ENCODE peak calls at places on chromosome 20, in five cellular contexts. Q is HepG2, R is GM12878, D is K562, A is H1. Y is an unnamed sample.
A peak's percentile ranks its signal among the peaks of the same experiment; 100 is the strongest.

GRCh38 chr20:45685896-45686295 is 15.9 kb upstream of the WFDC11 start:
- DNase-seq in R (no peak), Q (no peak), D (peak; percentile 9), A (peak; percentile 55), Y (peak; percentile 43)

GRCh38 chr20:5192570-5193431 is 66.0 kb downstream of the CDS2 start:
- DNase-seq in A (no peak), Q (no peak), R (no peak), D (no peak), Y (no peak)

GRCh38 chr20:46995561-46996142 is 101.0 kb downstream of the EYA2 start:
- DNase-seq in R (peak; percentile 31), Q (no peak), A (no peak), D (no peak), Y (no peak)

GRCh38 chr20:371755-372542 is 8.6 kb upstream of the TRIB3 start:
- DNase-seq in Q (peak; percentile 99), A (no peak), R (no peak), D (peak; percentile 87), Y (no peak)

GRCh38 chr20:31602779-31603441 is 2.2 kb upstream of the ID1 start:
- DNase-seq in Q (peak; percentile 66), R (peak; percentile 51), A (no peak), D (no peak), Y (no peak)

GRCh38 chr20:44038681-44039123 is 124.0 kb downstream of the TOX2 start:
- DNase-seq in R (no peak), D (no peak), A (peak; percentile 30), Q (no peak), Y (no peak)

GRCh38 chr20:5153152-5153467 is 26.3 kb downstream of the CDS2 start:
- DNase-seq in D (no peak), A (no peak), R (no peak), Q (no peak), Y (no peak)

GRCh38 chr20:47334022-47334551 is 22.4 kb downstream of the ZMYND8 start:
- DNase-seq in A (no peak), D (no peak), Q (peak; percentile 99), R (no peak), Y (no peak)

GRCh38 chr20:31675828-31676533 is 38.3 kb downstream of the COX4I2 start:
- DNase-seq in D (peak; percentile 94), R (no peak), A (no peak), Q (no peak), Y (no peak)

GRCh38 chr20:36391456-36391855 is 85.3 kb downstream of the DLGAP4 start:
- DNase-seq in D (no peak), R (no peak), Q (no peak), A (no peak), Y (peak; percentile 43)

GRCh38 chr20:39960522-39961420 is 728.3 kb downstream of the MAFB start:
- DNase-seq in D (no peak), Q (no peak), R (no peak), A (peak; percentile 55), Y (peak; percentile 32)

GRCh38 chr20:57526885-57527566 is 2.1 kb upstream of the CTCFL start:
- DNase-seq in D (no peak), Q (no peak), R (no peak), A (no peak), Y (no peak)
- TF ChIP-seq ATF2 in D (no peak), Q (no peak), R (no peak), A (no peak), Y (no peak)

DNA sequence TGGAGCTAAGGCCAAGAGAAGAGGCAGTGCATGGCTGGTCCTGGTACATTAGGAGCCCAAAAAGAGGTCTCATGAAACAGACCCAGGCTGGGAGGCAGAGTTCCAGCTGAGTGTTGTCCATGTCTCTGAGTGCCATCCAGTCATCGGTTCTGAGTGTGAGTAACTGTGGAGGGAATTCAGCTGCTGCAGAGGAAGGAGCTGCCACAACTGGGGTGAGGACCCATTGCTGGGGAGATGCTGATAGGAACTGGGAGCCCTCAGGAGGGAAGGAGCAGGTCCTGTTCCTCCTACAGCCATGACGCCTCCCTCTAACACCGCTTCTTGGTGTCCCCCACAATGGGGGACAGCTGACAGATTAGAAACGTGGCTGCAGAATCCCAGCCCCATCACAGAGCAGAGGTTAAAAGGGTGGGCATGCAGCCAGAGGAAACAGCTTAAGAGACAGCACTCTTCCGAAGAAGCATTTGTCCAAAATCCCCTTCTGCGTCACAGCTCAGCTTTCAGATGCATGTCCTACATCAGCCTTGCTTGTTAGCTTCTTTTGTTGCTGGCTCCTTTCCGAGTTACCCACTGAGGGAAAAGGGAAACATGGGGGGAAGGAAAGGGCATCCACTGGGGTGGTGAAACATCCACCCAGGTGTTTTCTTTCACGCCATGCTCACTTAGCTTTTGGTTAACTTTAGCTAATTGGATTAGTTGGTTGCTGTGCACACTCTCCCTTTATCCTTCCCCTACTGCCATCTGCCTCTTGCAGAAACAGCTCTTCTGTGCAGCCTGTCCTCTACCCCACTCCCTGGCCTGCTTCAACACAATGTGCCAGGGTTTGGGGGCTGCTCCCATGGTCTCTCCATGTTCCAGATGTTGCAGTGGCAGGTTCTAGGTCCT is 239.2 kb downstream of the SYNDIG1 start:
- DNase-seq in A (peak; percentile 29), Q (no peak), D (no peak), R (no peak), Y (no peak)
- TF ChIP-seq ATF2 in A (no peak), Q (no peak), D (no peak), R (no peak), Y (no peak)

GRCh38 chr20:61722146-61722678 is 343.5 kb downstream of the TAF4 start:
- DNase-seq in Q (no peak), R (no peak), D (no peak), A (no peak), Y (no peak)

GRCh38 chr20:61719691-61720347 is 345.9 kb downstream of the TAF4 start:
- DNase-seq in Q (no peak), A (no peak), D (no peak), R (no peak), Y (no peak)

GRCh38 chr20:61723538-61724257 is 342.0 kb downstream of the TAF4 start:
- DNase-seq in A (no peak), R (no peak), Q (peak; percentile 49), D (no peak), Y (no peak)

GRCh38 chr20:61720348-61720696 is 345.4 kb downstream of the TAF4 start:
- DNase-seq in D (no peak), A (no peak), Q (no peak), R (no peak), Y (no peak)

GRCh38 chr20:61718361-61718760 is 347.3 kb downstream of the TAF4 start:
- DNase-seq in D (no peak), R (no peak), Q (no peak), A (no peak), Y (no peak)
- TF ChIP-seq ATF2 in D (no peak), R (no peak), Q (no peak), A (no peak), Y (no peak)

GRCh38 chr20:52166150-52166549 is 25.4 kb downstream of the ZFP64 start:
- DNase-seq in Q (no peak), R (no peak), D (no peak), A (no peak), Y (no peak)

GRCh38 chr20:52160049-52160448 is 31.5 kb downstream of the ZFP64 start:
- DNase-seq in D (no peak), A (no peak), Q (no peak), R (no peak), Y (no peak)

DNA sequence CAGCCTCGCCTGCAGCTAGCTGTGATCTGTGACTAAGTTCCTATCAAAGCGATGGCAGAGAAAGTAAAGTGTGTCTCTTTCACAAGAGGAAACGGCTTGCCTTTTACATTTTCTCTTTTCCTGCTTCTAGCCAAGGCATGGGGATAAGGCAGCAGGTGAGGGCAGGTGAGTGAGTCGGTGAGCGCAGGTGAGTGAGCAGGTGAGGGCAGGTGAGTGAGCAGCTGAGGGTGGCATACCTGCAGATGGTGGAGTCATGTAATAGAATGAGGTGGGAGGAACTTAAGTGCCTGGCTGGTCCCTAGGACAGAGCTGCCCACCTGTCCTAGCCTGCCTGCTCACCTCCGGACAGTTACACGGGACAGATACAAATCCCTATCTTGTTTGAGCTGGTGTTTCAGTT is 30.8 kb downstream of the ZFP64 start:
- DNase-seq in Q (no peak), R (no peak), D (no peak), A (no peak), Y (no peak)
- TF ChIP-seq ATF2 in Q (no peak), R (no peak), D (no peak), A (no peak), Y (no peak)

GRCh38 chr20:54083459-54083858 is 13.1 kb upstream of the BCAS1 start:
- DNase-seq in Q (no peak), A (no peak), R (no peak), D (no peak), Y (no peak)

GRCh38 chr20:54084193-54084592 is 13.8 kb upstream of the BCAS1 start:
- DNase-seq in R (no peak), D (no peak), A (no peak), Q (no peak), Y (no peak)

GRCh38 chr20:54085425-54085824 is 15.0 kb upstream of the BCAS1 start:
- DNase-seq in A (no peak), R (no peak), D (no peak), Q (no peak), Y (no peak)

GRCh38 chr20:54085910-54086309 is 15.5 kb upstream of the BCAS1 start:
- DNase-seq in A (no peak), Q (no peak), R (no peak), D (no peak), Y (no peak)

GRCh38 chr20:54084727-54085368 is 14.5 kb upstream of the BCAS1 start:
- DNase-seq in D (no peak), Q (peak; percentile 75), A (no peak), R (no peak), Y (no peak)
- TF ChIP-seq ATF2 in D (no peak), Q (no peak), A (no peak), R (no peak), Y (no peak)

DNA sequence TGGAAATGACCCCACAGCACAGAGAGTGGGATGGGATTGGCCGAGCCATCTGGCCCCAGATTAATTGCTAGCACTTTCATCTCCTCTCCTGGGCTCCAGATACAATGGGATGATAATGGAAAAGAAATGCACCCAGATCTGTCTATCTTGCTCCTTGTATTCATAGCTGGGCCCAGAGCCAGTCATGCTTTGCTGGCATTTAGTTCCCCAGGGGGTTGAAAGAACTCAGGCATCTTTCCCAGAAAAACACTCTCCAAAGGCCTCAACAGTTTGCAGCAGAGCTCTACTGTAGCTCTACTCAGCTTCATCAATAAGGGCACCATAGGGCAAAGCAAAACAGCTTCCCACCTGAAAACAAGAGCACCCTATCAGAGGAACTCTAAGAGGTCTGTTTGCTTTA is 116.0 kb upstream of the FOXA2 start:
- DNase-seq in D (no peak), Q (no peak), R (no peak), A (no peak), Y (no peak)
- TF ChIP-seq ATF2 in D (no peak), Q (no peak), R (no peak), A (no peak), Y (no peak)

DNA sequence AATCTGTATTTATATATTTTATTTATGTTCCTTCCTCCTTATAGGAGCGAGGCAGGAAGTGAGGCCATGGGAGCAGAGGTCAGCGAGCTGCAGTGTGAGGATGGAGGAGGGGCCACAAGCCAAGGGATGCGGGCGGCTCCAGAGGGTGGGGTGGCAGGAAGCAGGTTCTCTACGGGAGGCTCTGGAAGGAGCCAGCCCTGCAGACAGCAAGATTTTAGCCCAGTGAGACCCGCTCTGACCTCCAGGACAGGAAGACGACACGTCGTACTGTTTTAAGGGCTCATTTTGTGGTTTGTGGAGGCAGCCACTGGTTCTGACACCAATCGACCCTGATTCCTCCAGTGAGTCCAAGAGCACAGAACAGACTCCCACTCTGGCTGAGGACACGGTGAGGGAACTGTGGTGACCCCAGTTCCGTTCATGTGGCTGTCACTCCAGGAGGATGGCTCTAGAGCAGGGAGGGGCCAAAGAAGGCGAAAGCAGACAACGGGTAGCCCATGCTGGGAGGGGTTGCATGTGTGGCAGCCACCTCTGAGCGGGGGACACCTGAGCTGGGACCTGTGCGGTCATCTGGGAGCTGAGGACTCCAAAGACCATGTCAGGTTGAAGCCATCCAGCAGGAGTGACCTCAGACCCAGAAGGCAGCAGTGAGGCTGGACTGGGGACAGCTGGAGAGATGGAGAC is 100.1 kb upstream of the BHLHE23 start:
- DNase-seq in Q (no peak), D (no peak), A (no peak), R (no peak), Y (no peak)
- TF ChIP-seq ATF2 in Q (no peak), D (no peak), A (no peak), R (no peak), Y (no peak)

Y was measured in WTC11.